ENCODE peak calls at places on chromosomes 3 and 15, in five cellular contexts. F is lower lobe of right lung, P is GM12865, B is AG09309, L is heart left ventricle. M is an unnamed sample.

GRCh38 chr3:14203521-14204079 is 25.0 kb downstream of the LSM3 start:
- DNase-seq in F (peak; percentile 50), P (peak; percentile 75), B (peak; percentile 73), L (no peak), M (peak; percentile 71)

GRCh38 chr3:192931825-192932224 is 14.2 kb upstream of the MB21D2 start:
- DNase-seq in F (no peak), P (no peak), B (no peak), L (no peak), M (no peak)

GRCh38 chr3:172145287-172145686 is 105.9 kb downstream of the FNDC3B start:
- DNase-seq in F (no peak), P (peak; percentile 69), B (no peak), L (no peak), M (no peak)

GRCh38 chr3:115113367-115113766 is 33.7 kb downstream of the ZBTB20 start:
- DNase-seq in F (peak; percentile 37), P (no peak), B (peak; percentile 8), L (no peak), M (no peak)

GRCh38 chr3:51374456-51374855 is 10.6 kb upstream of the MANF start:
- DNase-seq in F (no peak), P (no peak), B (no peak), L (no peak), M (no peak)

GRCh38 chr3:49415931-49416601 is 3.8 kb downstream of the TCTA start:
- DNase-seq in F (no peak), P (peak; percentile 83), B (no peak), L (no peak), M (no peak)

GRCh38 chr15:58431221-58432149 is at the start of gene LIPC:
- DNase-seq in F (no peak), P (no peak), B (no peak), L (no peak), M (no peak)

GRCh38 chr3:72338082-72338941 is 509.9 kb downstream of the SHQ1 start:
- DNase-seq in F (no peak), P (no peak), B (no peak), L (no peak), M (no peak)

GRCh38 chr15:73924258-73924921 is 1.9 kb upstream of the LOXL1 start:
- DNase-seq in F (peak; percentile 28), P (no peak), B (peak; percentile 50), L (no peak), M (no peak)

GRCh38 chr3:108093616-108094015 is 2.8 kb upstream of the CD47 start:
- DNase-seq in F (no peak), P (no peak), B (no peak), L (no peak), M (no peak)

GRCh38 chr3:128343287-128344045 is 123.2 kb downstream of the DNAJB8 start:
- DNase-seq in F (peak; percentile 36), P (no peak), B (no peak), L (no peak), M (peak; percentile 80)

GRCh38 chr3:161599702-161600101 is 103.1 kb downstream of the OTOL1 start:
- DNase-seq in F (no peak), P (no peak), B (no peak), L (no peak), M (peak; percentile 95)

GRCh38 chr15:53307952-53308624 is 451.4 kb downstream of the WDR72 start:
- DNase-seq in F (no peak), P (no peak), B (no peak), L (no peak), M (no peak)

GRCh38 chr15:76006136-76006778 is 6.0 kb downstream of the NRG4 start:
- DNase-seq in F (no peak), P (no peak), B (no peak), L (no peak), M (no peak)

GRCh38 chr15:57403532-57403931 is 27.2 kb downstream of the CGNL1 start:
- DNase-seq in F (no peak), P (no peak), B (no peak), L (no peak), M (no peak)

GRCh38 chr3:66195347-66195783 is 25.4 kb upstream of the SLC25A26 start:
- DNase-seq in F (peak; percentile 57), P (peak; percentile 55), B (peak; percentile 8), L (peak; percentile 81), M (no peak)

GRCh38 chr15:43955140-43955539 is 128.3 kb downstream of the WDR76 start:
- DNase-seq in F (no peak), P (no peak), B (no peak), L (no peak), M (no peak)

GRCh38 chr3:117439812-117440211 is 730.2 kb downstream of the TUSC7 start:
- DNase-seq in F (no peak), P (no peak), B (no peak), L (no peak), M (no peak)

GRCh38 chr15:39179980-39180379 is 400.9 kb upstream of the THBS1 start:
- DNase-seq in F (no peak), P (no peak), B (no peak), L (no peak), M (no peak)

GRCh38 chr15:83654379-83655236 is 685 bp downstream of the ADAMTSL3 start:
- DNase-seq in F (no peak), P (no peak), B (no peak), L (peak; percentile 81), M (no peak)
- TF ChIP-seq CTCF in F (no peak), P (no peak), B (no peak), L (no peak), M (no peak)

DNA sequence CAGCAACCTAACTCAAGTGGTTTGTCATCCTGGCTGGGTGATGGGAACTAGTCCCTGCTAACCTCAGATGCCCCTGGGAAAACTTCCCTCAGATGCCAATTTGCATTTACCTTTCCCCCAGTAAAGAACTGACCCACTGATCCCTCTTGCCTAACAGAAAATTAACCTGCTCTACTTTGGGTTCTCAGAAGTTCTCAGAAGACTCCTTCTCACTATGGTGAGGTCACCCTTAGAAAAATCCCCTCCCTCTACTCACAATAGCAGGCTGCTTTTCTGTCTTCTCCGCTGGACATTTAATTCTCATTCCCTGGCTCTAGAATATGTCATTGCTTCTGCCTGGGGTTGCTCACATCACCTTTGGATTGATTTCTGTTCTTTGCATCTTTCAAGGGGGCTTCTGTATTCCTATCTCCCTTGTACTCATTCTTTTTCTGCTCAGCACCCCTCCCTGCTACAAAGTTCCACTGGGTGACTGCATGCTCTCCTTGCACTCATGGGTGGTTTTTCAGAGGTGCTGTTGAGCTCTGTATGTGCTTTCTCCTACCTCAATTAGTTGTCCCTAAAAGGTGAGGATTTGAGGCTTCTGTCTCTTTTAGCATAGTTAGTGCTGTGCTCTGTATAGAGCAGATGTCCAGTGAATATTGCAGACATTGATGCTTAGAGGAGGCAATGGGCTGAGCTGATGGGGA is 869 bp downstream of the PLA1A start:
- DNase-seq in F (no peak), P (peak; percentile 86), B (no peak), L (no peak), M (no peak)
- H3K4me3 ChIP-seq in F (peak overlapping the region; percentile 4), P (peak overlapping the region; percentile 58), B (no peak overlapping the region), L (no peak overlapping the region), M (no peak overlapping the region)

DNA sequence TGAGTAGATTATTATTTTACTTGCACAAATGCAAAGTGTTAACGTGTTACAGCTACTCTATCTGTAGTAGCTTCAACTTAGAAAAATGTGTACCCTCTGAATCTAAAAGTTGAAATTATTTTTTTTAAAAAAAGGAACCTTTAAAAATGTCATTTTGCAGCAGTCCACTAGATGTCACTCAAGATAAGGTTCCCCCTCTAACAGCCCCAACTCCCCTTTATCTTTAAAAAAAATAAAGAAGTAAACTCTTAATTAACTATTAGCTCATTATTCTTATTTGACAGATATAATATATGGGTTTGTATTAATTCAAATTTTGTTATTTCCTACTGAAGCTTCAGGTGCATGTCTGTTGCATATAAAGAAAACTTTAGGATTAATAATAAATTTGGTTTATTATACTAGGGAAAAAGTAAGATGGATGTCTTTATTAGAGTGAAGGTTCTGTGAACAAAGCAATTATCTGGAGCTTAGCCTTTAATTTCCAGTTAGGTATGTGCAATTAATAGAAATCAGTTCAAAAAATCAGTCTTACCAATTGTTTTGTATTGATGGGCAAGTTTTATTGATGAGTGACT is 288.5 kb downstream of the VGLL3 start:
- DNase-seq in F (no peak), P (peak; percentile 1), B (no peak), L (no peak), M (no peak)
- TF ChIP-seq CTCF in F (peak; percentile 33), P (peak; percentile 46), B (peak; percentile 53), L (no peak), M (peak; percentile 35)

DNA sequence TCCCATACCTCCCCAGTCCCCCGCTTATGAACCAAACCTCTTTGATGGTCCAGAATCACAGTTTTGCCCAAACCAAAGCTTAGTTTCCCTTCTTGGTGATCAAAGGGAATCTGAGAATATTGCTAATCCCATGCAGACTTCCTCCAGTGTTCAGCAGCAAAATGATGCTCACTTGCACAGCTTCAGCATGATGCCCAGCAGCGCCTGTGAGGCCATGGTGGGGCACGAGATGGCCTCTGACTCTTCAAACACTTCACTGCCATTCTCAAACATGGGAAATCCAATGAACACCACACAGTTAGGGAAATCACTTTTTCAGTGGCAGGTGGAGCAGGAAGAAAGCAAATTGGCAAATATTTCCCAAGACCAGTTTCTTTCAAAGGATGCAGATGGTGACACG is 4.2 kb downstream of the NFKBIZ start:
- DNase-seq in F (no peak), P (no peak), B (no peak), L (no peak), M (no peak)
- H3K4me3 ChIP-seq in F (peak overlapping the region; percentile 89), P (no peak overlapping the region), B (no peak overlapping the region), L (no peak overlapping the region), M (no peak overlapping the region)

M was measured in LNCaP clone FGC.